ENCODE peak calls at places on chromosome 2, in eight cellular contexts. K, H, R, Z, A, T, F and M are unnamed samples.

GRCh38 chr2:74146929-74147728 is 583 bp downstream of the BOLA3 start:
- DNase-seq in H (no peak), Z (no peak), F (peak; percentile 23), A (peak; percentile 53), K (peak; percentile 52), T (no peak), R (peak; percentile 63), M (no peak)

GRCh38 chr2:203656522-203657287 is 49.7 kb upstream of the CD28 start:
- DNase-seq in Z (no peak), A (peak; percentile 66), R (no peak), H (peak; percentile 40), K (no peak), T (no peak), F (peak; percentile 66), M (no peak)

GRCh38 chr2:241902357-241902991 is 32.9 kb downstream of the RTP5 start:
- DNase-seq in A (no peak), Z (no peak), H (no peak), T (peak; percentile 50), R (no peak), F (no peak), K (no peak), M (no peak)

GRCh38 chr2:188282907-188283306 is 8.8 kb upstream of the GULP1 start:
- DNase-seq in F (no peak), Z (no peak), T (no peak), K (no peak), R (no peak), H (no peak), A (no peak), M (no peak)

GRCh38 chr2:113965228-113965627 is 75.3 kb downstream of the ACTR3 start:
- DNase-seq in T (no peak), F (no peak), A (no peak), R (no peak), K (no peak), H (no peak), Z (no peak), M (no peak)

GRCh38 chr2:57947398-57947797 is 99.2 kb upstream of the VRK2 start:
- DNase-seq in A (no peak), T (no peak), H (no peak), R (no peak), F (no peak), K (no peak), Z (no peak), M (no peak)

GRCh38 chr2:23988371-23988770 is 21.5 kb upstream of the MFSD2B start:
- DNase-seq in H (peak; percentile 29), T (no peak), A (peak; percentile 44), F (no peak), K (peak; percentile 44), R (no peak), Z (no peak), M (no peak)

GRCh38 chr2:133566967-133567645 is 1.2 kb downstream of the NCKAP5 start:
- DNase-seq in R (no peak), F (no peak), H (peak; percentile 17), T (peak; percentile 72), Z (no peak), A (peak; percentile 77), K (peak; percentile 27), M (no peak)

GRCh38 chr2:99153921-99154604 is 679 bp downstream of the TSGA10 start:
- DNase-seq in A (peak; percentile 28), H (no peak), F (no peak), R (no peak), T (no peak), K (peak; percentile 18), Z (no peak), M (no peak)

GRCh38 chr2:18966131-18966530 is 376.8 kb upstream of the NT5C1B start:
- DNase-seq in F (no peak), H (no peak), K (no peak), Z (no peak), T (no peak), A (no peak), R (no peak), M (no peak)

GRCh38 chr2:86249176-86249842 is 50.1 kb downstream of the MRPL35 start:
- DNase-seq in T (no peak), H (no peak), Z (no peak), F (no peak), A (peak; percentile 84), K (peak; percentile 27), R (no peak), M (no peak)

GRCh38 chr2:235545369-235546150 is 51.7 kb downstream of the AGAP1 start:
- DNase-seq in Z (no peak), T (no peak), K (no peak), F (no peak), A (no peak), H (no peak), R (no peak), M (no peak)

GRCh38 chr2:36477744-36478143 is 120.2 kb downstream of the FEZ2 start:
- DNase-seq in R (no peak), H (no peak), F (no peak), Z (no peak), A (peak; percentile 37), K (no peak), T (no peak), M (no peak)

GRCh38 chr2:56337342-56337741 is 153.6 kb downstream of the CCDC85A start:
- DNase-seq in A (no peak), R (no peak), K (no peak), T (no peak), Z (no peak), F (no peak), H (peak; percentile 81), M (no peak)

GRCh38 chr2:161117506-161117905 is 42.7 kb upstream of the TANK start:
- DNase-seq in R (no peak), T (no peak), F (no peak), A (no peak), K (no peak), Z (no peak), H (no peak), M (no peak)